ENCODE peak calls at places on chromosome 22, in six cellular contexts. I, M, Y, Z, U and V are unnamed samples.
A peak's percentile ranks its signal among the peaks of the same experiment; 100 is the strongest.

GRCh38 chr22:42562282-42562681 is 8.5 kb downstream of the SERHL2 start:
- DNase-seq in I (no peak), M (no peak), Y (no peak), Z (no peak), U (no peak), V (no peak)

GRCh38 chr22:19169002-19169946 is 9.3 kb downstream of the SLC25A1 start:
- DNase-seq in I (no peak), M (no peak), Y (no peak), Z (no peak), U (no peak), V (no peak)

GRCh38 chr22:26561756-26562417 is 28.0 kb downstream of the TPST2 start:
- DNase-seq in I (peak; percentile 79), M (no peak), Y (no peak), Z (no peak), U (peak; percentile 95), V (peak; percentile 90)

GRCh38 chr22:35930933-35931332 is 97.7 kb downstream of the RBFOX2 start:
- DNase-seq in I (no peak), M (peak; percentile 69), Y (peak; percentile 88), Z (peak; percentile 81), U (no peak), V (peak; percentile 57)

GRCh38 chr22:41447435-41448188 is 1.0 kb upstream of the TOB2 start:
- DNase-seq in I (peak; percentile 67), M (peak; percentile 60), Y (peak; percentile 61), Z (peak; percentile 56), U (peak; percentile 85), V (peak; percentile 86)

GRCh38 chr22:49240472-49240871 is 587.2 kb downstream of the BRD1 start:
- DNase-seq in I (no peak), M (no peak), Y (no peak), Z (no peak), U (no peak), V (no peak)

GRCh38 chr22:30261134-30261533 is 5.5 kb downstream of the OSM start:
- DNase-seq in I (no peak), M (peak; percentile 89), Y (no peak), Z (peak; percentile 19), U (peak; percentile 60), V (no peak)

GRCh38 chr22:41197046-41197807 is 7.9 kb upstream of the L3MBTL2 start:
- DNase-seq in I (peak; percentile 87), M (peak; percentile 57), Y (peak; percentile 47), Z (peak; percentile 27), U (peak; percentile 92), V (peak; percentile 88)

GRCh38 chr22:25623851-25624250 is 59.4 kb downstream of the GRK3 start:
- DNase-seq in I (no peak), M (no peak), Y (no peak), Z (no peak), U (no peak), V (no peak)

GRCh38 chr22:22404598-22405284 is 103.8 kb downstream of the ZNF280B start:
- DNase-seq in I (no peak), M (no peak), Y (no peak), Z (no peak), U (no peak), V (no peak)

GRCh38 chr22:29700949-29701927 is 18.6 kb upstream of the CABP7 start:
- DNase-seq in I (no peak), M (peak; percentile 44), Y (peak; percentile 25), Z (no peak), U (no peak), V (no peak)

GRCh38 chr22:19993926-19994325 is 22.7 kb downstream of the ARVCF start:
- DNase-seq in I (no peak), M (no peak), Y (no peak), Z (no peak), U (peak; percentile 16), V (no peak)

GRCh38 chr22:26512149-26512793 is at the start of gene TFIP11:
- DNase-seq in I (peak; percentile 95), M (peak; percentile 88), Y (peak; percentile 92), Z (peak; percentile 86), U (peak; percentile 96), V (peak; percentile 97)

GRCh38 chr22:24768537-24769374 is 5.8 kb downstream of the PIWIL3 start:
- DNase-seq in I (peak; percentile 27), M (peak; percentile 68), Y (peak; percentile 78), Z (peak; percentile 65), U (no peak), V (peak; percentile 42)

GRCh38 chr22:21917206-21917958 is 35.3 kb downstream of the PPM1F start:
- DNase-seq in I (no peak), M (no peak), Y (peak; percentile 37), Z (no peak), U (no peak), V (no peak)

GRCh38 chr22:22877523-22878210 is 9.9 kb upstream of the IGLL5 start:
- DNase-seq in I (peak; percentile 50), M (peak; percentile 61), Y (peak; percentile 68), Z (peak; percentile 40), U (peak; percentile 76), V (peak; percentile 52)

GRCh38 chr22:43624144-43624998 is 187.7 kb downstream of the EFCAB6 start:
- DNase-seq in I (no peak), M (peak; percentile 71), Y (no peak), Z (peak; percentile 11), U (no peak), V (no peak)

GRCh38 chr22:41446057-41446501 is 522 bp downstream of the TOB2 start:
- DNase-seq in I (peak; percentile 43), M (no peak), Y (no peak), Z (no peak), U (peak; percentile 66), V (no peak)

GRCh38 chr22:20799449-20799848 is 25.5 kb downstream of the SERPIND1 start:
- DNase-seq in I (no peak), M (no peak), Y (no peak), Z (no peak), U (no peak), V (no peak)

GRCh38 chr22:34599567-34599966 is 466.4 kb upstream of the ISX start:
- DNase-seq in I (no peak), M (no peak), Y (no peak), Z (no peak), U (no peak), V (no peak)

DNA sequence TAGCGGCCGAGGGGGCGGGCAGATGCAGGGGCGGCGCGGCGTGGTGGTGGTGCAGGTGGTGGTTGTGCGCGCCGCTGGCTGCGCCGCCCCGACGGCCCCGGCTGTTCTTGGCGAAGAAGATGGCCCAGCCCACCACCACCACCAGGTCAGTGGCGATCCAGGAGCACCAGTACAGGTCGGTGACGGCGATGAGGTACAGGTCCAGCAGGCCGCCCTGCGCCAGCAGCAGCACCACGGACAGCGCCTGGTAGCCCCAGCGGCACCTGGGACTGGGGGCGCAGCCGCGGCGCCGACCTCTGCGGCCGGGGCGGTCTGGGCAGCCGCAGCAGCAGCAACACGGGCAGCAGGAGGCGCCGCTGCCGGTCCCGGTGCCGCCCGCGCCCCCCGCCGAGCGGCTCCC is 879 bp downstream of the TMEM121B start:
- DNase-seq in I (peak; percentile 55), M (peak; percentile 27), Y (peak; percentile 53), Z (peak; percentile 19), U (peak; percentile 76), V (peak; percentile 77)
- TF ChIP-seq CTCF in I (no peak), M (no peak), Y (no peak), Z (no peak), U (no peak), V (no peak)

DNA sequence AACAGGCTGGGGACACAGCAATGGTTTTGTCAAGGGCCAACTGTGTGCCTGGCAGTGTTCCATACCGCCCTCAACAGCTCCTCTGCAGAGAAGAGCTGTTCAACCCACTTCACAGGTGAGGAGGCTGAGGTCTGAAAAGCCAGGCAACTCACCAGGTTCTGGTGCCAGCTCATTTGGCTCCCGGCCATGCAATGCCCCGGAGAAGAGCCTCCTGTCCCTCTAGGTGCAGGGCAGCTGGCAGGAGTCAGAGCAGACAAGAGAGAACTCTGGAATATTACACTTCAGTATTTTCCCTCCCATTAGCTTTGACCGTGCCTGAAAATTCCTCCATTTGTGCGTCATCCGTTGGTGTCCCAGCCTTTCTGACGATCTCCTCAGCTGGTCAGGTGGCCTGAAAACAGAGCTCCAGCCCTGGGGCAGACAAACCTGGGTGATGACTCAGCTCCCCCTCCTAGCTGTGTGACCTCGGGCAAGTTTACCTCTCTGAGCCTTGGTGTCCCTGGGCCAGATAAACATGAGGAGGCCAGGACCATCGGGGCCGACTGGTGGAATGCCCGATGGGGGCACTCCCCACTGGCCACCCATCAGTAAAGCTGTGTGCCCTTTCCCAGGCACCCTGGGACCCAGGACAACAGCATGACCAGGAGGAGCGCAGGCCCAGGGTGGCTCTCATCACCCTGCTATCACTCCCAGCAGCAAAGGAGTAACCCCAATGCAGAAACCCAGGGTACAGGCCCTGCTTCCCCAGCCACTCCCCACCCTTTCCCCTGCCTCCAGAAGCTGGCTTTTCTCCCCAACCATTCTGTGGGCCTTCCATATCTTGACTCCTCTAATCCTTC is 9.6 kb upstream of the C1QTNF6 start:
- DNase-seq in I (no peak), M (peak; percentile 96), Y (peak; percentile 77), Z (peak; percentile 52), U (peak; percentile 85), V (no peak)
- H3K4me3 ChIP-seq in I (peak overlapping the region; percentile 81), M (peak overlapping the region; percentile 69), Y (no peak overlapping the region), Z (peak overlapping the region; percentile 8), U (peak overlapping the region; percentile 76), V (peak overlapping the region; percentile 62)

GRCh38 chr22:33130473-33130872 is 72.3 kb upstream of the SYN3 start:
- DNase-seq in I (no peak), M (no peak), Y (no peak), Z (no peak), U (no peak), V (no peak)

GRCh38 chr22:33124471-33124870 is 66.3 kb upstream of the SYN3 start:
- DNase-seq in I (no peak), M (no peak), Y (no peak), Z (no peak), U (no peak), V (no peak)

GRCh38 chr22:33126881-33127280 is 68.7 kb upstream of the SYN3 start:
- DNase-seq in I (no peak), M (peak; percentile 35), Y (peak; percentile 15), Z (peak; percentile 8), U (no peak), V (no peak)

GRCh38 chr22:33129621-33130020 is 71.4 kb upstream of the SYN3 start:
- DNase-seq in I (no peak), M (no peak), Y (no peak), Z (no peak), U (no peak), V (no peak)
- TF ChIP-seq CTCF in I (no peak), M (no peak), Y (no peak), Z (no peak), U (no peak), V (no peak)

GRCh38 chr22:31926086-31926485 is 18.2 kb upstream of the YWHAH start:
- DNase-seq in I (no peak), M (no peak), Y (no peak), Z (no peak), U (no peak), V (no peak)

GRCh38 chr22:31929126-31929928 is 15.0 kb upstream of the YWHAH start:
- DNase-seq in I (peak; percentile 51), M (no peak), Y (no peak), Z (peak; percentile 54), U (peak; percentile 24), V (peak; percentile 48)

GRCh38 chr22:31927562-31927961 is 16.8 kb upstream of the YWHAH start:
- DNase-seq in I (no peak), M (no peak), Y (no peak), Z (no peak), U (no peak), V (no peak)

GRCh38 chr22:31925056-31925455 is 19.3 kb upstream of the YWHAH start:
- DNase-seq in I (no peak), M (no peak), Y (no peak), Z (no peak), U (no peak), V (no peak)

DNA sequence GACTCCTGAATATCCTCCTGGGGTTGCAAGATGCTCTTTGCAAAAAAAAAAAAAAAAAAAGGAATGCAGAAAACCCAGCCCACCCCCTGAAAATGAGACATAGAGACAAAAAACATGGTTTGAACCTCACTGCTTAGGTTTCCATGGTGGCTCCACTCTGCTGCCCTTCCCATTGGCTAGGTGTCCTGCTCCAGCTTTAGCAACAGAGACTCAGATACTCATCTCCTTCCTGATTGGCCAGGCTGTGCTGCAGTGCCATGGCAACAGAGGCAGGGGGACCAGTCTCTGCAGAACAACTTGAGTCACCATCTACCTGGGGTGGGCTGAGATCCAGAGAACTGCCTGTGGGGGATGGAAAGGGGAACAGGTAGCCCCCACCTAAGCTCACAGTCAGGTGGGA is 17.4 kb upstream of the YWHAH start:
- DNase-seq in I (no peak), M (no peak), Y (no peak), Z (no peak), U (no peak), V (no peak)
- H3K4me3 ChIP-seq in I (no peak overlapping the region), M (no peak overlapping the region), Y (no peak overlapping the region), Z (no peak overlapping the region), U (no peak overlapping the region), V (no peak overlapping the region)